ENCODE peak calls at places on chromosomes 4 and X, in five cellular contexts. B is K562, S is HepG2, R is HCT116, U is SK-N-SH. P is an unnamed sample.

GRCh38 chrX:118727686-118728339 is 407 bp downstream of the IL13RA1 start:
- DNase-seq in S (peak), B (peak), U (no peak), R (no peak), P (peak)

GRCh38 chrX:118520858-118521206 is 25.2 kb downstream of the DOCK11 start:
- DNase-seq in S (no peak), U (no peak), R (no peak), B (peak), P (no peak)

GRCh38 chr4:85368932-85369331 is 106.0 kb upstream of the ARHGAP24 start:
- DNase-seq in S (no peak), B (no peak), R (no peak), U (no peak), P (no peak)

GRCh38 chrX:46572295-46572936 is 1.1 kb upstream of the CHST7 start:
- DNase-seq in R (no peak), U (no peak), B (no peak), S (no peak), P (no peak)

GRCh38 chr4:83323136-83323535 is 11.5 kb downstream of the HPSE start:
- DNase-seq in S (peak), U (no peak), R (no peak), B (no peak), P (no peak)

GRCh38 chr4:14749910-14750309 is 252.4 kb upstream of the CPEB2 start:
- DNase-seq in S (no peak), U (peak), B (peak), R (no peak), P (peak)

GRCh38 chr4:163540977-163541376 is 46.5 kb downstream of the TMA16 start:
- DNase-seq in U (no peak), B (no peak), R (no peak), S (no peak), P (no peak)

GRCh38 chr4:14178421-14178820 is 550.9 kb upstream of the BOD1L1 start:
- DNase-seq in U (no peak), B (no peak), R (no peak), S (no peak), P (no peak)

GRCh38 chrX:127490000-127490399 is 562.2 kb downstream of the ACTRT1 start:
- DNase-seq in U (no peak), S (no peak), B (no peak), R (no peak), P (no peak)

GRCh38 chr4:13544556-13545393 is 467 bp upstream of the NKX3-2 start:
- DNase-seq in S (peak), U (peak), B (peak), R (peak), P (peak)

GRCh38 chr4:8544282-8544681 is 35.9 kb upstream of the GPR78 start:
- DNase-seq in R (no peak), B (no peak), S (no peak), U (no peak), P (no peak)

GRCh38 chr4:88706574-88706973 is 8.9 kb upstream of the NAP1L5 start:
- DNase-seq in S (peak), U (peak), R (no peak), B (peak), P (peak)

GRCh38 chr4:26558166-26558895 is 25.6 kb upstream of the TBC1D19 start:
- DNase-seq in R (no peak), U (no peak), B (no peak), S (no peak), P (no peak)

GRCh38 chrX:10617186-10617963 is 3.0 kb downstream of the MID1 start:
- DNase-seq in R (no peak), S (no peak), B (no peak), U (no peak), P (peak)

GRCh38 chr4:123878976-123879375 is 482.4 kb downstream of the SPRY1 start:
- DNase-seq in S (no peak), B (no peak), R (no peak), U (no peak), P (no peak)

GRCh38 chr4:76373919-76374552 is 46.9 kb downstream of the CCDC158 start:
- DNase-seq in R (no peak), U (no peak), S (no peak), B (no peak), P (no peak)

GRCh38 chr4:95517799-95518198 is 31.0 kb downstream of the UNC5C start:
- DNase-seq in U (peak), B (no peak), R (no peak), S (no peak), P (no peak)

GRCh38 chr4:1008840-1009646 is 2.4 kb upstream of the FGFRL1 start:
- DNase-seq in B (no peak), R (no peak), S (no peak), U (no peak), P (peak)

GRCh38 chr4:38318737-38319455 is 345.1 kb upstream of the KLF3 start:
- DNase-seq in R (peak), B (peak), U (peak), S (peak), P (peak)

GRCh38 chr4:85498068-85498733 is 23.3 kb downstream of the ARHGAP24 start:
- DNase-seq in B (no peak), S (no peak), U (no peak), R (no peak), P (no peak)

GRCh38 chr4:56217383-56217890 is 169.9 kb downstream of the AASDH start:
- DNase-seq in B (no peak), R (no peak), S (peak), U (no peak), P (no peak)

GRCh38 chr4:188941524-188942109 is 802.4 kb downstream of the TRIML1 start:
- DNase-seq in B (no peak), U (no peak), S (no peak), R (peak), P (no peak)

GRCh38 chr4:155948541-155948940 is 5.1 kb downstream of the CTSO start:
- DNase-seq in U (no peak), B (no peak), R (no peak), S (no peak), P (no peak)

GRCh38 chr4:6568689-6569332 is 6.2 kb upstream of the MAN2B2 start:
- DNase-seq in U (no peak), S (no peak), B (peak), R (peak), P (no peak)

GRCh38 chr4:42568610-42569207 is 88.2 kb downstream of the ATP8A1 start:
- DNase-seq in R (peak), S (peak), B (peak), U (peak), P (peak)

GRCh38 chr4:38069271-38069760 is 109.1 kb downstream of the PTTG2 start:
- DNase-seq in S (no peak), R (no peak), B (peak), U (peak), P (no peak)

GRCh38 chrX:154022108-154022507 is 2.4 kb upstream of the IRAK1 start:
- DNase-seq in U (no peak), R (no peak), B (peak), S (no peak), P (no peak)

GRCh38 chrX:11899091-11899490 is 141.1 kb downstream of the MSL3 start:
- DNase-seq in U (no peak), B (no peak), R (no peak), S (no peak), P (no peak)

GRCh38 chr4:129804458-129804981 is 708.6 kb downstream of the C4orf33 start:
- DNase-seq in R (no peak), U (no peak), S (no peak), B (no peak), P (no peak)

GRCh38 chrX:15188039-15188438 is 81.8 kb downstream of the ASB9 start:
- DNase-seq in U (no peak), S (no peak), B (no peak), R (no peak), P (peak)

GRCh38 chr4:70892086-70892769 is 9.9 kb upstream of the MOB1B start:
- DNase-seq in S (no peak), U (no peak), R (no peak), B (peak), P (no peak)

GRCh38 chrX:88605222-88605583 is 141.8 kb upstream of the CPXCR1 start:
- DNase-seq in B (no peak), U (no peak), S (no peak), R (no peak), P (no peak)

GRCh38 chr4:17273047-17273446 is 238.8 kb downstream of the QDPR start:
- DNase-seq in B (no peak), S (no peak), R (no peak), U (no peak), P (no peak)

GRCh38 chr4:188417181-188417580 is 277.9 kb downstream of the TRIML1 start:
- DNase-seq in B (no peak), R (no peak), S (peak), U (no peak), P (peak)

GRCh38 chr4:140427919-140428471 is 547 bp upstream of the CLGN start:
- DNase-seq in B (no peak), S (peak), U (no peak), R (peak), P (peak)

GRCh38 chr4:24794111-24794860 is 1.1 kb upstream of the SOD3 start:
- DNase-seq in U (no peak), B (no peak), S (no peak), R (no peak), P (no peak)
- TF ChIP-seq JUND in U (peak), B (no peak), S (no peak), R (no peak), P (no peak)

GRCh38 chr4:99715286-99715685 is 57.7 kb upstream of the C4orf54 start:
- DNase-seq in S (no peak), B (no peak), R (no peak), U (no peak), P (no peak)
- TF ChIP-seq JUND in S (no peak), B (no peak), R (no peak), U (no peak), P (no peak)

DNA sequence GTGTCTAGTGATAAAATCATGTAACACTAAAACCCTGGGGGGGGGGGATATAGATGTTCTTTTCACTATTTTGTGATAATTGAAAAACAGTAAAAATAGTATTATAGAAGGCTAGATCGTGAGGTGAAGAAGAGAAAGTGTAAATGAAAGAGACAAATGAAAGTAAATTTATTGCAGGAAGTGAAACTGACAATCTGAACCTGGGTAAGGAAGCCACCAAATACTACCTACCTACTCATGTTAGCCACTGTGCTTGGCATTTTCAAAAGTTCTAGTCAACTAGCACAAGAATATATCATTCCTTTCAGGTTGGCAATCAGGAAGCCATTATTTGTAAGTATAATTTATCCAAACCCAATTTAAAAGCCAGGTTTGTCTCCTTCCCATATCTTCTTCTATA is 1366.1 kb downstream of the FAM133A start:
- DNase-seq in U (no peak), B (no peak), S (no peak), R (no peak), P (no peak)
- TF ChIP-seq JUND in U (no peak), B (no peak), S (no peak), R (no peak), P (no peak)

GRCh38 chr4:51885371-51885770 is 42.4 kb downstream of the DCUN1D4 start:
- DNase-seq in B (peak), U (peak), S (peak), R (peak), P (peak)
- TF ChIP-seq JUND in B (no peak), U (no peak), S (no peak), R (no peak), P (no peak)

DNA sequence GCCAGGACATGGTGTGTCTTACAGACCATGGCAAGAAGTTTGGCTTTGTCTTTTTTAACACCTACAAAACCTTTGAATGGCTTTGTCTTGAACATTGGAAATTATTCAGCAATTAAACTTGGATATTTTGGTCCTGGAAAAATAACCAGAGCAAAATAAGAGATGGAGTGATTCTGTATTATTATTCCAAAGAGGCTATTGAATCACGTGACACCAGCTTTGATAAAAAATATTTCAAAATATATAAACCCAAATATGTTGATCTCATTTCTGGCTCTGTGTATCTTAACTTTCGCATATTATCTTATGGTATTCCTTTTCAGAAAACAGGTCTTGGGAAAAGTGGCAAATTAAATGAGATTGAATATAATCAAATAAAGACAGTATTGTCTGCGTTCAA is 32.6 kb upstream of the GIMD1 start:
- DNase-seq in S (no peak), U (no peak), B (no peak), R (no peak), P (no peak)
- TF ChIP-seq JUND in S (no peak), U (no peak), B (no peak), R (no peak), P (no peak)

GRCh38 chr4:151313306-151314028 is 11.9 kb downstream of the SH3D19 start:
- DNase-seq in R (no peak), B (no peak), U (no peak), S (peak), P (no peak)

GRCh38 chr4:151314509-151314908 is 10.9 kb downstream of the SH3D19 start:
- DNase-seq in B (no peak), S (no peak), U (no peak), R (no peak), P (no peak)

GRCh38 chr4:151316645-151317044 is 8.8 kb downstream of the SH3D19 start:
- DNase-seq in B (no peak), U (no peak), S (no peak), R (no peak), P (no peak)

GRCh38 chr4:151318310-151319006 is 6.9 kb downstream of the SH3D19 start:
- DNase-seq in U (no peak), R (no peak), S (no peak), B (no peak), P (no peak)

DNA sequence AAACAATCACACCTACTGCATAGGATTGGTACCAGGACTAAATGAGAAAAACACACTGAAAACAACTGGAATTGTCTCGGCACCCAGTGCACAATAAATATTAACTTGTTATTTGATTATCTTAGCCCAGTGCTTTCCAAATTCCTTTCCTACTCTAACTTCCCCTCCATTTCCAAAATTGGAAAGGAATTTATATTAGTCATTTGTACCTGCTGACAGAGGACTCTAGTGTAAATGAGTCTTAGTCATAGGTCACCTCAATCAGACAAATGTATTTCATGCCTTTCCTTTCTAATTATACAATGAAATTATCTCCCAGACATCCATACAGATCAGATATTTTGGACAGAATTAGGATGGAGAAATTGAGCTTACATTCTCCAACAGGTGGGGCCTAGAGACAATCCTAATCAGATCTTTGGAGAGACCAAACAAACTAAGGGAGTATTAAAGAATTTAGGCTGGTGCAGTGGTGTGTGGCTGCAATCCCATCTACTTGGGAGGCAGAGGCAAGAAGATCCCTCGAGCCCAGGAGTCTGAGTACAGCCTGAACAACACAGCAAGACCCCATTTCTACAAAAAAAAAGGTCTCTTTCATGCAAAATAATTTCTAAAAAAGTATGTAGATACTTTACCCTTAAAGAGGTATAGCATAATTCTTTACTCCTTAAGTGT is 10.1 kb downstream of the SH3D19 start:
- DNase-seq in B (no peak), S (peak), U (no peak), R (peak), P (no peak)
- TF ChIP-seq JUND in B (no peak), S (no peak), U (peak), R (peak), P (no peak)

DNA sequence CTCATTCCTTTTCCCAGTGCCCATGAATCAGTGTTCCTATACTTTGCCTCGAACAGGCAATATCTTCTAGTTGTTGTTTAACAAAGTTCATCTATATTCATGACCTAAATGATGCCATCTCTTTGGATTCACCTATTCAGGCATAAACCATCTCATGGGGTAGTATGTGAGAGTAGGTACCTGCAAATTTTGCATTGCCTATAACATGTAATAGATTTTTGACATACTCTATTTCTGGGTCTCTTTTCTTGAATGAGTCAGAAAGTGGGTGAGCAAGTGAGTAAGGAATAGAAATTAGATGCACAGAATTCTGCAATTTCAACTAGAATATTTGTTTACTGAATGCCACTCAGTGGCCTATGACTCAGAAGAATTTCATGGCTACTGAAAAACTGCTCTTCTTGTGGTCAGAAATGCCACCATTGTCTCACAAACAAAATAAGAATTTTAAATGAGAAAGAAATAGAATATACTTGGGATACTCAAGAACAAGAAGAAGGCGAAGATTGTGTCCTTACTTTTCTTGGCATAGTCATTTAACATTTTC is 86.7 kb downstream of the HHIP start:
- DNase-seq in S (no peak), B (no peak), R (no peak), U (no peak), P (no peak)
- TF ChIP-seq JUND in S (no peak), B (no peak), R (no peak), U (no peak), P (no peak)

DNA sequence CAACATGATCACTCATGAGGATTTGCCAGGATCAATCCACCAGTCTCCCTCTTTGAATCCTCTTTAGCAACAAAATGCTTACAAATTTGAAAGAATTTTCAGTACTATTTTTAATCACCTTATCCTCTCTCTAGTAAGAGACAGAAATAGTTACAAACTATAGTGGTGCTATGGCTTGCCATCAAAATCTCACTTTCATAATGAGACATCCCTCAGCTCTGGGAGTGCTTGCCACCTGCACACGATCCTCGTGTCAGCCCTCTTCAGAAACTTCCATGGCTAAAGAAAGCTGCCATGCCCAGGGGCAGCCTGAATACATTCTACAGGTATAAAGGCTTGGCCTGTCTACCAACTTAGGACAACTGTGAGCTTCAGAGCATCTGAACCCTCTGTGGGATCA is 5.1 kb upstream of the DHX15 start:
- DNase-seq in B (no peak), U (no peak), R (no peak), S (no peak), P (no peak)
- TF ChIP-seq JUND in B (no peak), U (no peak), R (no peak), S (no peak), P (no peak)

DNA sequence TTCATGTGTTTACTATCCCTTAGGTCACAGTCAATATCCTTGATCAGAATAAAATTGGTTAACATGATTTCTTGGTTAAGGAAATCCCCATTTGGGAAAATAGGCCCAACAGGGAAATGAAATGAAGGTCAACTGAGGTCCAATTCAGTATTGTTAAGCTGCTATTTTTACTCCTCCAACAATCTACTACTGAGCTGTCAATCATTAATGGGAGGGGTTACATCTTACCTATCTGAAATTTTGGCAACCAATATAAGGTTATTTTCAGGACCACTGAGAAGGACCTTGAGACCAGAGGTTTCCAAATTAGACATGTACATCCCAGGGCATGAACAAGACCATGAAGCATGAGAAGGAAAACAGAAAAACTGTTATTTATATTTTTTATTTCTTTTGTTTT is 64.2 kb upstream of the ALG13 start:
- DNase-seq in U (no peak), B (no peak), R (no peak), S (no peak), P (no peak)
- TF ChIP-seq JUND in U (no peak), B (no peak), R (no peak), S (no peak), P (no peak)

P was measured in T47D.